ENCODE peak calls at places on chromosomes 1 and 21, in ten cellular contexts. F, V, T, D, I, U, C, O, Q and L are unnamed samples.

GRCh38 chr21:45618287-45618686 is 25.2 kb upstream of the PCBP3 start:
- DNase-seq in F (no peak), V (peak; percentile 49), T (no peak), D (no peak), I (no peak), U (peak; percentile 18), C (peak; percentile 79), O (no peak), Q (no peak), L (no peak)

GRCh38 chr1:21269461-21270085 is 20.7 kb downstream of the ECE1 start:
- DNase-seq in F (no peak), V (peak; percentile 69), T (no peak), D (no peak), I (no peak), U (no peak), C (no peak), O (no peak), Q (no peak), L (peak; percentile 77)

GRCh38 chr1:182666736-182667135 is 17.7 kb downstream of the RGS8 start:
- DNase-seq in F (no peak), V (no peak), T (no peak), D (no peak), I (no peak), U (peak; percentile 61), C (no peak), O (no peak), Q (no peak), L (no peak)

GRCh38 chr1:231357831-231358354 is 19.8 kb downstream of the SPRTN start:
- DNase-seq in F (no peak), V (no peak), T (no peak), D (no peak), I (peak; percentile 31), U (peak; percentile 61), C (peak; percentile 80), O (peak; percentile 44), Q (peak; percentile 69), L (peak; percentile 44)

GRCh38 chr1:58607391-58607790 is 30.3 kb upstream of the TACSTD2 start:
- DNase-seq in F (no peak), V (no peak), T (no peak), D (no peak), I (no peak), U (no peak), C (no peak), O (no peak), Q (no peak), L (no peak)

GRCh38 chr21:44405948-44406872 is 49.1 kb upstream of the LRRC3 start:
- DNase-seq in F (no peak), V (no peak), T (no peak), D (no peak), I (no peak), U (no peak), C (no peak), O (no peak), Q (no peak), L (peak; percentile 9)

GRCh38 chr1:107404756-107405155 is 263.9 kb downstream of the NTNG1 start:
- DNase-seq in F (no peak), V (no peak), T (no peak), D (no peak), I (no peak), U (no peak), C (no peak), O (no peak), Q (no peak), L (no peak)

GRCh38 chr1:157369808-157370521 is 182.3 kb downstream of the FCRL5 start:
- DNase-seq in F (peak; percentile 56), V (peak; percentile 55), T (no peak), D (peak; percentile 44), I (peak; percentile 44), U (peak; percentile 90), C (peak; percentile 75), O (no peak), Q (peak; percentile 56), L (peak; percentile 71)

GRCh38 chr1:87206044-87206443 is 122.6 kb upstream of the LMO4 start:
- DNase-seq in F (no peak), V (no peak), T (no peak), D (no peak), I (no peak), U (no peak), C (no peak), O (no peak), Q (no peak), L (no peak)

GRCh38 chr1:53410100-53410541 is 49.1 kb upstream of the DMRTB1 start:
- DNase-seq in F (peak; percentile 37), V (no peak), T (no peak), D (peak; percentile 19), I (no peak), U (peak; percentile 62), C (peak; percentile 76), O (no peak), Q (peak; percentile 28), L (no peak)

GRCh38 chr1:54764922-54765561 is 719 bp upstream of the PARS2 start:
- DNase-seq in F (no peak), V (no peak), T (no peak), D (no peak), I (no peak), U (no peak), C (no peak), O (no peak), Q (no peak), L (no peak)

GRCh38 chr1:245264226-245264625 is 109.4 kb downstream of the KIF26B start:
- DNase-seq in F (no peak), V (no peak), T (no peak), D (no peak), I (no peak), U (no peak), C (no peak), O (no peak), Q (no peak), L (no peak)

GRCh38 chr1:27528701-27529637 is 39.0 kb upstream of the WASF2 start:
- DNase-seq in F (peak; percentile 48), V (no peak), T (peak; percentile 70), D (no peak), I (peak; percentile 65), U (peak; percentile 76), C (no peak), O (no peak), Q (no peak), L (peak; percentile 92)

GRCh38 chr1:48817505-48818114 is 40.9 kb upstream of the BEND5 start:
- DNase-seq in F (peak; percentile 69), V (peak; percentile 66), T (peak; percentile 6), D (peak; percentile 45), I (peak; percentile 70), U (peak; percentile 93), C (peak; percentile 53), O (peak; percentile 53), Q (peak; percentile 62), L (peak; percentile 79)